ENCODE peak calls at places on chromosomes 11 and 22, in five cellular contexts. A is fibroblast of villous mesenchyme, D is psoas muscle, O is cardiac muscle cell, E is kidney epithelial cell. W is an unnamed sample.
A peak's percentile ranks its signal among the peaks of the same experiment; 100 is the strongest.

GRCh38 chr11:71940561-71941219 is 11.8 kb downstream of the RNF121 start:
- DNase-seq in O (no peak), A (peak; percentile 75), E (no peak), D (no peak), W (no peak)

GRCh38 chr11:85977751-85978160 is 91.1 kb downstream of the PICALM start:
- DNase-seq in E (no peak), O (peak; percentile 23), D (no peak), A (peak; percentile 14), W (no peak)

GRCh38 chr22:19970479-19971275 is 29.1 kb upstream of the TXNRD2 start:
- DNase-seq in A (peak; percentile 57), O (peak; percentile 72), E (no peak), D (peak; percentile 74), W (no peak)

GRCh38 chr22:33221566-33221965 is 163.4 kb upstream of the SYN3 start:
- DNase-seq in O (no peak), E (no peak), A (no peak), D (no peak), W (no peak)

GRCh38 chr11:34028407-34028804 is 23.1 kb upstream of the CAPRIN1 start:
- DNase-seq in A (no peak), D (peak; percentile 23), E (no peak), O (no peak), W (no peak)

GRCh38 chr11:95577716-95578460 is 211.7 kb downstream of the FAM76B start:
- DNase-seq in O (peak; percentile 52), A (no peak), E (peak; percentile 63), D (no peak), W (peak; percentile 29)

GRCh38 chr11:1195690-1196515 is 27.0 kb upstream of the MUC5B start:
- DNase-seq in E (no peak), A (no peak), D (peak; percentile 10), O (no peak), W (no peak)

GRCh38 chr22:31538815-31539214 is 42.5 kb downstream of the SFI1 start:
- DNase-seq in E (no peak), D (no peak), A (no peak), O (no peak), W (no peak)

GRCh38 chr11:12173111-12173510 is 62.7 kb downstream of the MICAL2 start:
- DNase-seq in A (no peak), E (no peak), D (no peak), O (no peak), W (no peak)

GRCh38 chr11:36381005-36381350 is 84.9 kb downstream of the PRR5L start:
- DNase-seq in E (no peak), A (no peak), D (no peak), O (no peak), W (no peak)

GRCh38 chr11:44693654-44694119 is 33.1 kb upstream of the TSPAN18 start:
- DNase-seq in E (no peak), A (no peak), O (no peak), D (no peak), W (no peak)

GRCh38 chr11:22041039-22041438 is 151.8 kb upstream of the ANO5 start:
- DNase-seq in A (no peak), D (no peak), E (no peak), O (no peak), W (no peak)

GRCh38 chr22:32044477-32044876 is 1.4 kb downstream of the SLC5A1 start:
- DNase-seq in D (no peak), O (no peak), E (no peak), A (no peak), W (no peak)

GRCh38 chr11:4025248-4025956 is 69.2 kb upstream of the RRM1 start:
- DNase-seq in O (peak; percentile 91), D (no peak), E (no peak), A (peak; percentile 39), W (no peak)

GRCh38 chr11:46338988-46339666 is 8.1 kb upstream of the DGKZ start:
- DNase-seq in A (peak; percentile 31), O (no peak), E (no peak), D (peak; percentile 33), W (no peak)
- H3K4me3 ChIP-seq in A (no peak overlapping the region), O (no peak overlapping the region), E (no peak overlapping the region), D (peak overlapping the region; percentile 59), W (peak overlapping the region; percentile 12)

DNA sequence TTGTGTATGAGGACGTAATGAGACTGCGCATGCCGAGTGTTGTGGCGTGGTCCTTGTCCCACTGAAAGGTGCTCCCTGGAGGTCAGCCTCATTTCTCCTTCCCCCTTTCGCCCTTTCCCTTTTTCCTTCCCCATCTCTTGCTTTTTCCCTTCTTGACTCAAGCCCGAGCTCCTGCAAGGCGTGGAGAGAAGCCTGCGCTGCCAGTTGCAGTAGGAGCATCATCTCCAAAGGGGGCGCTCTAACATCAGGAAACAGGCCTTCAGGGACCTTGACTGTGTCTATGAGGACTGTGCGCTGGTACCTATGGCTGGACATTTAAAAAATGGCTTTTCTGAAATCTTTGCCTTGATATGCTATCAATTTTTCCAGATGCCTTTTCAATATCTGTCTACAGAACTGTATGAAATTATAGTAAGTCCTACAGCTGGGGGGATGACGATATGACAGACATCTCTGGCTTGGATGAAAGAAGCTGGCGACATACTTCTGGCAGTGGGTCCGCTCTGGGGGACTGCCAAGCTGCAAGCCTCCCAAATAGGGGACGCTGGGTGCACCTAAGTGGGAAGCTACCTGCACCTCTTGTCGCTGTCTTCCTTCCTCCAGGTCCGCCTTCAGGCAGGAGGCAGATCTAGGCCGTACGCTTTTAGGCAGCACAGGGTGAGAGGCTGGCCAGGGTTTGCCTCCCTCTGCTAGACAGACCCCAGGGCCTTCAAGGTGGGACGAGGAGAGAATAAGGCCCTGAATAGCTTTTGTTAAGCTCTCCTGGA is 96.5 kb downstream of the NXPE2 start:
- DNase-seq in A (peak; percentile 44), E (no peak), O (peak; percentile 41), D (peak; percentile 26), W (no peak)
- TF ChIP-seq CTCF in A (peak; percentile 79), E (peak; percentile 81), O (peak; percentile 52), D (peak; percentile 72), W (peak; percentile 82)

DNA sequence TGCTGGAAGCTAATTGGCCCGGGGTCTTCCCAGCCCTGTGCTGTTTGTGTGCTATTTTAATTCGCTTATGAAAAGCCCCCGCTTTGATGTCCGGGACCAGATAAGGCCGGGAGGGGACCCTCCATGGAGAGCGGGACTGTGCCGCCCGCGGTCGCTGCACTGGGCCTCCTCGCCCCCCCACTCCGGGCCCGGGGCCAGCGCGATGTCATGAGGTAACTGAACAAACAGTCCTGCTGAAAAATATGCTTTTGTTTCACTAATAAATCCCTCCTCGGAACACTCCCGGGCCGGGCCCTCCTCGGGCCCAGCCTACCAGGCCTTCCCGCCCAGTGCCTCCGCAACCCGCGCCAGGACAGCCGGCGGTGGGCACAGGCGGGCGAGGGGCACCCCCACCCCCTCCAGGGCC is 78.3 kb downstream of the CDKN1C start:
- DNase-seq in E (no peak), O (peak; percentile 67), D (peak; percentile 80), A (no peak), W (no peak)
- H3K4me3 ChIP-seq in E (no peak overlapping the region), O (no peak overlapping the region), D (no peak overlapping the region), A (no peak overlapping the region), W (no peak overlapping the region)

DNA sequence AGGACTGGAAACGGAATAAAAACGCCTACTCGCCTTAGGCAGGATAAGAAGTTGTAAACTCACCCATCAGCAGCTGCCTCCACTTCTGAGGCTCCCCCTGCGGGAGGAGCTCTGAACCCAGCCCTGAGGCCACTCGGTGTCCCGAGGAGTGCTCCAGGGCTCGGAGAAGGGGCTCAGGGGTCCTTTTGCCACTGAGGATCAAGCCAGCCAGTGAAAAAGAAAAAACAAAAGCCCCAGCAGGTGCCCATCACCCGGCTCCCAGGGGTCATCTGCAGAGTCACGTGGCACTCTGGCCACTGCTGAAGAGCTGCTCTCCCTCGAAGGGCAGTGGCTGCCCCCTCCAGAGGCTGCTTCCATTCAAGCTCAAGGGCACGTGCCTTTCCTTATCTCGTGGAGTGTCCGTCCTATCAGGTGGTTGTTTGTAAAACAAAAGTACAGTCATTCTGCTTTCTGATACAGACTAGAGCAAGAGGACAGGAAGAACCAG is 29.0 kb downstream of the NUP50 start:
- DNase-seq in D (no peak), A (peak; percentile 67), E (no peak), O (no peak), W (no peak)
- TF ChIP-seq CTCF in D (no peak), A (peak; percentile 51), E (no peak), O (no peak), W (no peak)

GRCh38 chr11:62081378-62082291 is 42.2 kb upstream of the INCENP start:
- DNase-seq in A (peak; percentile 75), D (peak; percentile 75), E (peak; percentile 38), O (peak; percentile 78), W (no peak)
- H3K4me3 ChIP-seq in A (no peak overlapping the region), D (no peak overlapping the region), E (no peak overlapping the region), O (no peak overlapping the region), W (no peak overlapping the region)

GRCh38 chr11:32858731-32859130 is 29.0 kb downstream of the PRRG4 start:
- DNase-seq in E (no peak), O (no peak), D (no peak), A (no peak), W (no peak)
- TF ChIP-seq CTCF in E (no peak), O (no peak), D (no peak), A (no peak), W (no peak)

GRCh38 chr11:103332409-103332808 is 223.2 kb downstream of the DYNC2H1 start:
- DNase-seq in A (no peak), O (no peak), E (no peak), D (no peak), W (no peak)
- H3K4me3 ChIP-seq in A (no peak overlapping the region), O (no peak overlapping the region), E (no peak overlapping the region), D (no peak overlapping the region), W (no peak overlapping the region)

DNA sequence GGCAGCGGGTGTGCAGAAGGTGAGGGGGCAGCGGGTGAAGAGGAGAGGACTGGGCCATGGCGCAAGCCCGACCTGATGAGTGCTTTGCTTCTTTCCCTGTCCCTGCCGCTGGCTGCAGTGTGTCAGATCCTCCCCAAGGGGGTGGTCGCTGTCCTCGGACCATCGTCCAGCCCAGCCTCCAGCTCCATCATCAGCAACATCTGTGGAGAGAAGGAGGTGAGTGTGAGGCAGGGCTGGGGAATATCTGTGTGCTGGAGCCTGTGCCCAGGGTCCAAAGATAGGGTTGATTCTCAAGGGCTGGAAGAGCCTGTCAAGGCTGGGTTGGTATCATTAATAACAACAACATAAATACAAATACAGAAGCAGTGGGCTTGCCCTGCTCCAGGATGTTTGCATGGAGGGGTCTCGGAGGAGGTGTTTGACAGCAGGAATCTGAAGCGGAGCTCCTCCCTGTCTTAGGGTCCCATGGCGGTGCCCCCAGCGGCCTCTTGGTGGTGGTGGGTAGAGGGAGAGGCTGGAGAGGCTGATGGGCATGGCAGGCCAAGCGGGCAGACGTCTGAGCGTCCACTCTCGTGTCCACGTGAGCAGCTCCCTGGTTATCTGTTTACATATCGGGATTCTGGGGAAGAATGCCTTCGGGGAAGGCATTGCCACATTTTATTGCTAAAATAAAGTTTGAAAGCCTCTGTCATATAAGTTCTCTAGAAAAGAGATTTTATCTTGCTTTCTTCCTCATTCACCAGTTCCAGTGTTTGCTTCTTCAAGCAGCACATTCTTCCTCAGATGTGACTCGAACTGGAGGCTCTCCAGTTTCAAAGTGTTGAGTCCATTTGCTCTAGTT is 208.4 kb upstream of the TBCEL start:
- DNase-seq in E (no peak), A (no peak), O (no peak), D (no peak), W (no peak)
- TF ChIP-seq CTCF in E (no peak), A (no peak), O (no peak), D (no peak), W (no peak)

W was measured in AG04449.